ENCODE peak calls at places on chromosomes 5 and 9, in eight cellular contexts. S, P, U, Q, I, W, A and K are unnamed samples. For H3K36me3, the result is how much of the 10 kb centered on the place peaks cover.

GRCh38 chr9:102273952-102274351 is 535.5 kb upstream of the GRIN3A start:
- DNase-seq in S (no peak), P (no peak), U (no peak), Q (no peak), I (no peak), W (no peak), A (no peak), K (no peak)

GRCh38 chr5:54083851-54084250 is 226.5 kb downstream of the ARL15 start:
- DNase-seq in S (no peak), P (no peak), U (no peak), Q (no peak), I (no peak), W (no peak), A (no peak), K (no peak)

GRCh38 chr5:158807-159447 is 32.4 kb upstream of the LRRC14B start:
- DNase-seq in S (no peak), P (no peak), U (no peak), Q (no peak), I (peak), W (no peak), A (no peak), K (no peak)

GRCh38 chr9:14203366-14204056 is 110.4 kb downstream of the NFIB start:
- DNase-seq in S (no peak), P (no peak), U (no peak), Q (no peak), I (no peak), W (peak), A (no peak), K (peak)

GRCh38 chr5:102866315-102866693 is 111.2 kb downstream of the PAM start:
- DNase-seq in S (no peak), P (no peak), U (no peak), Q (no peak), I (no peak), W (no peak), A (no peak), K (no peak)

GRCh38 chr9:116147821-116148220 is 5.8 kb upstream of the PAPPA start:
- DNase-seq in S (no peak), P (no peak), U (no peak), Q (no peak), I (no peak), W (no peak), A (no peak), K (no peak)

GRCh38 chr9:86624616-86625015 is 270.4 kb upstream of the TUT7 start:
- DNase-seq in S (no peak), P (no peak), U (no peak), Q (no peak), I (no peak), W (no peak), A (no peak), K (no peak)

GRCh38 chr5:96968074-96968473 is 32.2 kb downstream of the LNPEP start:
- DNase-seq in S (no peak), P (no peak), U (no peak), Q (no peak), I (no peak), W (no peak), A (no peak), K (no peak)

GRCh38 chr9:89502038-89502601 is 4.2 kb upstream of the SEMA4D start:
- DNase-seq in S (no peak), P (no peak), U (no peak), Q (no peak), I (no peak), W (no peak), A (no peak), K (no peak)

GRCh38 chr9:107330420-107330819 is 47.3 kb downstream of the RAD23B start:
- DNase-seq in S (no peak), P (no peak), U (no peak), Q (no peak), I (no peak), W (no peak), A (no peak), K (no peak)

GRCh38 chr5:151156732-151157402 is 712 bp downstream of the ANXA6 start:
- DNase-seq in S (peak), P (peak), U (no peak), Q (no peak), I (peak), W (peak), A (no peak), K (no peak)

GRCh38 chr9:109013678-109014145 is 413 bp upstream of the CTNNAL1 start:
- DNase-seq in S (no peak), P (no peak), U (peak), Q (no peak), I (no peak), W (no peak), A (no peak), K (no peak)

GRCh38 chr9:116381350-116381749 is 227.8 kb downstream of the PAPPA start:
- DNase-seq in S (no peak), P (no peak), U (no peak), Q (no peak), I (no peak), W (no peak), A (no peak), K (no peak)

GRCh38 chr5:114362197-114362976 is 517 bp downstream of the KCNN2 start:
- DNase-seq in S (peak), P (peak), U (no peak), Q (no peak), I (no peak), W (no peak), A (peak), K (no peak)

GRCh38 chr9:70639853-70640814 is 225.7 kb upstream of the KLF9 start:
- DNase-seq in S (peak), P (peak), U (peak), Q (peak), I (peak), W (no peak), A (no peak), K (no peak)

GRCh38 chr9:98132158-98132557 is 13.1 kb upstream of the TRIM14 start:
- DNase-seq in S (no peak), P (no peak), U (no peak), Q (no peak), I (no peak), W (no peak), A (no peak), K (no peak)

GRCh38 chr9:1869843-1870242 is 145.3 kb upstream of the SMARCA2 start:
- DNase-seq in S (peak), P (peak), U (no peak), Q (peak), I (peak), W (no peak), A (no peak), K (peak)

GRCh38 chr5:6450235-6450860 is 1.7 kb downstream of the UBE2QL1 start:
- DNase-seq in S (peak), P (peak), U (no peak), Q (no peak), I (no peak), W (no peak), A (no peak), K (no peak)

GRCh38 chr5:154296525-154297159 is 106.1 kb downstream of the GALNT10 start:
- DNase-seq in S (no peak), P (no peak), U (no peak), Q (no peak), I (peak), W (no peak), A (no peak), K (no peak)

GRCh38 chr5:81963544-81963943 is 8.3 kb upstream of the ATG10 start:
- DNase-seq in S (no peak), P (no peak), U (no peak), Q (no peak), I (no peak), W (no peak), A (no peak), K (no peak)

GRCh38 chr9:79352322-79352721 is 219.4 kb upstream of the TLE4 start:
- DNase-seq in S (peak), P (no peak), U (no peak), Q (no peak), I (no peak), W (no peak), A (no peak), K (no peak)

GRCh38 chr9:81632599-81632998 is 56.7 kb downstream of the TLE1 start:
- DNase-seq in S (no peak), P (no peak), U (peak), Q (no peak), I (no peak), W (no peak), A (no peak), K (no peak)

GRCh38 chr9:124356745-124357390 is 58.4 kb downstream of the PSMB7 start:
- DNase-seq in S (no peak), P (no peak), U (no peak), Q (no peak), I (no peak), W (no peak), A (no peak), K (no peak)

GRCh38 chr9:125366676-125367075 is 105.0 kb downstream of the GAPVD1 start:
- DNase-seq in S (no peak), P (no peak), U (no peak), Q (no peak), I (no peak), W (no peak), A (no peak), K (no peak)

GRCh38 chr9:125356032-125356431 is 94.4 kb downstream of the GAPVD1 start:
- DNase-seq in S (no peak), P (no peak), U (no peak), Q (no peak), I (no peak), W (no peak), A (no peak), K (no peak)

GRCh38 chr9:125360621-125361020 is 99.0 kb downstream of the GAPVD1 start:
- DNase-seq in S (no peak), P (no peak), U (no peak), Q (no peak), I (no peak), W (no peak), A (no peak), K (no peak)

GRCh38 chr9:125359011-125359410 is 97.4 kb downstream of the GAPVD1 start:
- DNase-seq in S (no peak), P (no peak), U (no peak), Q (no peak), I (no peak), W (no peak), A (no peak), K (no peak)

GRCh38 chr9:125361837-125362531 is 100.4 kb downstream of the GAPVD1 start:
- DNase-seq in S (peak), P (no peak), U (no peak), Q (no peak), I (peak), W (no peak), A (no peak), K (no peak)
- TF ChIP-seq CTCF in S (peak), P (peak), U (peak), Q (peak), I (peak), W (no peak), A (no peak), K (no peak)

GRCh38 chr9:135087489-135087791 is at the start of gene OLFM1:
- DNase-seq in S (peak), P (no peak), U (no peak), Q (peak), I (peak), W (peak), A (peak), K (peak)
- H3K4me3 ChIP-seq in S (peak), P (no peak), U (no peak), Q (no peak), I (peak), W (peak), A (peak), K (peak)

GRCh38 chr9:92257327-92257726 is 36.2 kb downstream of the IARS1 start:
- DNase-seq in S (no peak), P (no peak), U (no peak), Q (no peak), I (no peak), W (no peak), A (no peak), K (no peak)

GRCh38 chr9:92253656-92254055 is 39.8 kb downstream of the IARS1 start:
- DNase-seq in S (no peak), P (no peak), U (no peak), Q (no peak), I (no peak), W (no peak), A (no peak), K (no peak)

DNA sequence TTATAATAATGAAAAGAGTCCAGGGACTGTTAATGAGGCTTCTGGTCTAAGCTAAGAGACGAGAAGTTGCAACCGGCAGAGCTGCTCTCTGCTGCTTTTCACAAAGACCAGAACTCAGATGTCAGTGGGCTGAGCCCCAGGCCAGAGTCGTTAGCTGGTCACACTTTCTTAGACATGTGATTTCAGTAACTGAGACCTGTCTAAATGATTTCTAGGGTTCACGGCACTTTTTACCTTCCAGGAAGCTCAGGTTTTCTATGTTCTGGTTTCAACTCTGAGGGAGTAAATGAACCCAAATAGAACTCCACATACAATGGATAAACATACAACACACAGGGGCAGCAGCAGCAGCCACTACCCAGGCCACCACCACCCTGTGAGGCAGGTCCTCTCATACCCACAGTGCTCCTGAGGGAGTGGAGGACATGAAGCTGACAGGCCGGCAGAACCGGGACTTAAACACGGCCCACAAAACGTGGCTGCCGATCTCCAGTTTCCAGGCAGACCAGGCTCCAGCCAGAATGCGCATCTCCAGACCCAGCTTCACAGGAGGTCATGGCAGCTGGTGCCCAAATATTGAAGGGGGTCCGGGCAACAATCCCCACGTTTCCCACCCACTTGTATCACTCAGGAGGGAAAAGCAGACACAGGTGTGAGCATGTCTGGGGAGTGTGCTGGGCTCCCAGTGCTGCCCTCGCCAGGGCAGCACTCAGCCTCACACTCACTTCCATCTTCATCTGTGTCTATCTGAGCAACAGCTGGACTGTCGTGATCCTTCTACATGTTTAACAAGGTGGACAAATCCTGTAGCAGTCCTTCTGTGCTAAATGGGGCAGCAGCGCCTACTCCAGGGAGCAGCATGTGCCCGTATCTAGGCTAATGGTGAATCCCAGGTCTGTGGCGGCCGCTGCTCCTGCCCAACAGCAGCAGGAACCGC is 38.8 kb downstream of the IARS1 start:
- DNase-seq in S (no peak), P (no peak), U (no peak), Q (no peak), I (no peak), W (no peak), A (no peak), K (no peak)
- H3K36me3 ChIP-seq in S (half or more), P (under half), U (under half), Q (half or more), I (half or more), W (under half), A (under half), K (half or more)

DNA sequence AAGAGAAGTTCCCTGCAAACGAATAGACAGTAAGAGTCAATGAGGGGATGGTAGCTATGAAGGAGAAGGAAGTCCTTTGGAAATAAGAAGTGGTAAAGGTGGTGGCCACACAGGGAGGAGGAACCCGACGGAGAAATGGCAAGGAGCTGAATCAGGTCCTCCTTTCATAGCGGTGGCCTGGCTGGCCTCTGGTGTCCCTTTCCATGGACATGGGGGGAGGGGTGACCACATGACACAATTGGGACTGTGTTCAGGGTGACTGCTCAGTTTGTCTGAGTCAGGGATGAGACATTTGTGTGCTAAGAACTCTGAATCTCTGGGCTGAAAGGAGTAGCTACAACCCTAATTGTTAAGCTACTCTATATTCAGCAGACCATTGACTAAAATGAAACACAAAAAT is 28.7 kb upstream of the TIMD4 start:
- DNase-seq in S (no peak), P (no peak), U (no peak), Q (no peak), I (no peak), W (no peak), A (no peak), K (no peak)
- TF ChIP-seq CTCF in S (no peak), P (no peak), U (no peak), Q (no peak), I (no peak), W (no peak), A (no peak), K (no peak)